ENCODE peak calls at places on chromosomes 11 and 22, in seven cellular contexts. One of them, this sample, is unnamed.

GRCh38 chr11:93543292-93543977 is at the start of gene SMCO4:
- DNase-seq in HepG2: peak
- DNase-seq in SK-N-SH: peak
- DNase-seq in K562: peak
- DNase-seq in GM12878: no peak
- DNase-seq in H1: peak
- DNase-seq in GM12891: peak
- DNase-seq in this sample: peak

GRCh38 chr11:73995247-73995646 is 12.6 kb upstream of the UCP2 start:
- DNase-seq in GM12891: no peak
- DNase-seq in GM12878: no peak
- DNase-seq in K562: no peak
- DNase-seq in H1: no peak
- DNase-seq in HepG2: no peak
- DNase-seq in SK-N-SH: no peak
- DNase-seq in this sample: no peak

GRCh38 chr22:26681395-26681821 is 24.0 kb downstream of the MIAT start:
- DNase-seq in HepG2: no peak
- DNase-seq in GM12878: no peak
- DNase-seq in H1: no peak
- DNase-seq in K562: no peak
- DNase-seq in SK-N-SH: no peak
- DNase-seq in GM12891: no peak
- DNase-seq in this sample: no peak

GRCh38 chr11:11155962-11156815 is 196.9 kb downstream of the CSNK2A3 start:
- DNase-seq in SK-N-SH: peak
- DNase-seq in H1: peak
- DNase-seq in GM12891: peak
- DNase-seq in HepG2: no peak
- DNase-seq in K562: peak
- DNase-seq in GM12878: no peak
- DNase-seq in this sample: peak

GRCh38 chr11:13666708-13667107 is 1.8 kb upstream of the FAR1 start:
- DNase-seq in K562: no peak
- DNase-seq in H1: no peak
- DNase-seq in SK-N-SH: no peak
- DNase-seq in HepG2: no peak
- DNase-seq in GM12878: no peak
- DNase-seq in GM12891: no peak
- DNase-seq in this sample: no peak

GRCh38 chr11:77082838-77083552 is 16.2 kb downstream of the CAPN5 start:
- DNase-seq in K562: no peak
- DNase-seq in H1: no peak
- DNase-seq in HepG2: no peak
- DNase-seq in GM12891: no peak
- DNase-seq in GM12878: no peak
- DNase-seq in SK-N-SH: peak
- DNase-seq in this sample: no peak

GRCh38 chr22:22397292-22397870 is 111.2 kb downstream of the ZNF280B start:
- DNase-seq in H1: no peak
- DNase-seq in GM12891: no peak
- DNase-seq in HepG2: peak
- DNase-seq in GM12878: no peak
- DNase-seq in K562: peak
- DNase-seq in SK-N-SH: no peak
- DNase-seq in this sample: no peak

GRCh38 chr11:35491231-35491871 is 34.1 kb downstream of the PAMR1 start:
- DNase-seq in H1: no peak
- DNase-seq in SK-N-SH: no peak
- DNase-seq in HepG2: no peak
- DNase-seq in K562: no peak
- DNase-seq in GM12878: no peak
- DNase-seq in GM12891: no peak
- DNase-seq in this sample: no peak

GRCh38 chr22:22554324-22555284 is 4.5 kb downstream of the PRAME start:
- DNase-seq in H1: no peak
- DNase-seq in GM12878: no peak
- DNase-seq in K562: peak
- DNase-seq in HepG2: no peak
- DNase-seq in GM12891: no peak
- DNase-seq in SK-N-SH: no peak
- DNase-seq in this sample: no peak

GRCh38 chr22:33923660-33924246 is 3.5 kb upstream of the LARGE1 start:
- DNase-seq in SK-N-SH: peak
- DNase-seq in GM12878: no peak
- DNase-seq in GM12891: peak
- DNase-seq in H1: no peak
- DNase-seq in K562: peak
- DNase-seq in HepG2: peak
- DNase-seq in this sample: no peak

GRCh38 chr11:3609416-3610265 is 32.2 kb downstream of the ART5 start:
- DNase-seq in GM12878: no peak
- DNase-seq in H1: no peak
- DNase-seq in GM12891: no peak
- DNase-seq in SK-N-SH: peak
- DNase-seq in HepG2: peak
- DNase-seq in K562: peak
- DNase-seq in this sample: no peak

GRCh38 chr11:102783016-102783415 is 2.6 kb upstream of the MMP10 start:
- DNase-seq in SK-N-SH: no peak
- DNase-seq in K562: no peak
- DNase-seq in HepG2: no peak
- DNase-seq in H1: no peak
- DNase-seq in GM12891: no peak
- DNase-seq in GM12878: no peak
- DNase-seq in this sample: no peak

GRCh38 chr11:75031771-75032549 is 43.2 kb downstream of the NEU3 start:
- DNase-seq in GM12878: no peak
- DNase-seq in SK-N-SH: peak
- DNase-seq in GM12891: peak
- DNase-seq in H1: peak
- DNase-seq in K562: peak
- DNase-seq in HepG2: peak
- DNase-seq in this sample: peak

GRCh38 chr11:74877132-74877531 is 71.8 kb downstream of the XRRA1 start:
- DNase-seq in K562: peak
- DNase-seq in GM12891: no peak
- DNase-seq in SK-N-SH: no peak
- DNase-seq in GM12878: no peak
- DNase-seq in HepG2: no peak
- DNase-seq in H1: no peak
- DNase-seq in this sample: no peak

GRCh38 chr11:33706961-33707360 is 6.3 kb upstream of the C11orf91 start:
- DNase-seq in H1: no peak
- DNase-seq in K562: no peak
- DNase-seq in GM12878: no peak
- DNase-seq in SK-N-SH: no peak
- DNase-seq in HepG2: no peak
- DNase-seq in GM12891: no peak
- DNase-seq in this sample: no peak

GRCh38 chr11:86458294-86459001 is 83.8 kb downstream of the CCDC81 start:
- DNase-seq in K562: no peak
- DNase-seq in SK-N-SH: no peak
- DNase-seq in GM12891: no peak
- DNase-seq in HepG2: no peak
- DNase-seq in H1: no peak
- DNase-seq in GM12878: no peak
- DNase-seq in this sample: no peak

GRCh38 chr11:86459682-86460460 is 85.2 kb downstream of the CCDC81 start:
- DNase-seq in HepG2: peak
- DNase-seq in SK-N-SH: peak
- DNase-seq in GM12891: no peak
- DNase-seq in K562: no peak
- DNase-seq in H1: peak
- DNase-seq in GM12878: no peak
- DNase-seq in this sample: no peak

GRCh38 chr11:86459002-86459385 is 84.3 kb downstream of the CCDC81 start:
- DNase-seq in SK-N-SH: no peak
- DNase-seq in H1: no peak
- DNase-seq in K562: no peak
- DNase-seq in GM12891: no peak
- DNase-seq in GM12878: no peak
- DNase-seq in HepG2: no peak
- DNase-seq in this sample: no peak

GRCh38 chr11:86461892-86462291 is 87.2 kb downstream of the CCDC81 start:
- DNase-seq in SK-N-SH: no peak
- DNase-seq in GM12878: no peak
- DNase-seq in K562: no peak
- DNase-seq in HepG2: no peak
- DNase-seq in GM12891: no peak
- DNase-seq in H1: no peak
- DNase-seq in this sample: no peak

GRCh38 chr11:86460461-86461404 is 86.0 kb downstream of the CCDC81 start:
- DNase-seq in GM12891: no peak
- DNase-seq in H1: no peak
- DNase-seq in SK-N-SH: no peak
- DNase-seq in K562: no peak
- DNase-seq in GM12878: no peak
- DNase-seq in HepG2: no peak
- DNase-seq in this sample: no peak
- TF ChIP-seq POLR2AphosphoS5 in GM12891: no peak
- TF ChIP-seq POLR2AphosphoS5 in H1: no peak
- TF ChIP-seq POLR2AphosphoS5 in SK-N-SH: no peak
- TF ChIP-seq POLR2AphosphoS5 in K562: no peak
- TF ChIP-seq POLR2AphosphoS5 in GM12878: no peak
- TF ChIP-seq POLR2AphosphoS5 in HepG2: no peak
- TF ChIP-seq POLR2AphosphoS5 in this sample: no peak

GRCh38 chr22:19890502-19891349 is 36.1 kb upstream of the GNB1L start:
- DNase-seq in HepG2: no peak
- DNase-seq in GM12878: no peak
- DNase-seq in K562: no peak
- DNase-seq in H1: no peak
- DNase-seq in GM12891: no peak
- DNase-seq in SK-N-SH: peak
- DNase-seq in this sample: no peak

GRCh38 chr22:19888131-19888746 is 33.6 kb upstream of the GNB1L start:
- DNase-seq in K562: no peak
- DNase-seq in GM12891: no peak
- DNase-seq in GM12878: no peak
- DNase-seq in H1: no peak
- DNase-seq in SK-N-SH: no peak
- DNase-seq in HepG2: no peak
- DNase-seq in this sample: no peak

GRCh38 chr22:19892249-19892879 is 37.7 kb upstream of the GNB1L start:
- DNase-seq in SK-N-SH: peak
- DNase-seq in H1: no peak
- DNase-seq in HepG2: peak
- DNase-seq in K562: peak
- DNase-seq in GM12891: peak
- DNase-seq in GM12878: no peak
- DNase-seq in this sample: peak

GRCh38 chr22:19891350-19892248 is 36.9 kb upstream of the GNB1L start:
- DNase-seq in HepG2: peak
- DNase-seq in K562: peak
- DNase-seq in GM12878: no peak
- DNase-seq in GM12891: peak
- DNase-seq in SK-N-SH: peak
- DNase-seq in H1: peak
- DNase-seq in this sample: peak

DNA sequence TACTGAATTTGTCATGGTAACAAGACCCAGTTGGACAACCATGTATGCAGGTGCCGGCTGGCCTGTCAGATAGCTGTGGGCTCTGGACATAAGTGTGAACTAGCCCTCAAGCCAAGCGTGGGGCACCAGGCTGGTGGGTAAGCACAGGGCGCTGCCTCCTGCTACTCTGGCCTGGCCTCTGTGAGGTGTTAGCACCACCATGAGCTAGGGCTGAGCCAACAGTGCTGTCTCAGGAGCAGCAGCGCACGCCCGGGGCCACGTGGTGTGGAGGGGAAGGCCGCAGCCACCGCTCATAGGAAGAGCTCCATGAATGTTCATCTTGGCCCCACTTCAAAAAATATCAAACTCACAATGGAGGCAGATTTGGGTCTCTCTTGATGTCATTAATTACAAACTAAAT is 35.3 kb upstream of the GNB1L start:
- DNase-seq in GM12891: no peak
- DNase-seq in SK-N-SH: no peak
- DNase-seq in H1: no peak
- DNase-seq in HepG2: no peak
- DNase-seq in K562: no peak
- DNase-seq in GM12878: no peak
- DNase-seq in this sample: no peak
- TF ChIP-seq TAF1 in GM12891: no peak
- TF ChIP-seq TAF1 in SK-N-SH: no peak
- TF ChIP-seq TAF1 in H1: no peak
- TF ChIP-seq TAF1 in HepG2: no peak
- TF ChIP-seq TAF1 in K562: no peak
- TF ChIP-seq TAF1 in GM12878: no peak
- TF ChIP-seq TAF1 in this sample: no peak

GRCh38 chr11:40290031-40290650 is 1169.3 kb downstream of the LRRC4C start:
- DNase-seq in HepG2: no peak
- DNase-seq in H1: no peak
- DNase-seq in GM12878: no peak
- DNase-seq in K562: no peak
- DNase-seq in SK-N-SH: no peak
- DNase-seq in GM12891: no peak
- DNase-seq in this sample: no peak
- TF ChIP-seq POLR2AphosphoS5 in HepG2: no peak
- TF ChIP-seq POLR2AphosphoS5 in H1: no peak
- TF ChIP-seq POLR2AphosphoS5 in GM12878: no peak
- TF ChIP-seq POLR2AphosphoS5 in K562: no peak
- TF ChIP-seq POLR2AphosphoS5 in SK-N-SH: no peak
- TF ChIP-seq POLR2AphosphoS5 in GM12891: no peak
- TF ChIP-seq POLR2AphosphoS5 in this sample: no peak

DNA sequence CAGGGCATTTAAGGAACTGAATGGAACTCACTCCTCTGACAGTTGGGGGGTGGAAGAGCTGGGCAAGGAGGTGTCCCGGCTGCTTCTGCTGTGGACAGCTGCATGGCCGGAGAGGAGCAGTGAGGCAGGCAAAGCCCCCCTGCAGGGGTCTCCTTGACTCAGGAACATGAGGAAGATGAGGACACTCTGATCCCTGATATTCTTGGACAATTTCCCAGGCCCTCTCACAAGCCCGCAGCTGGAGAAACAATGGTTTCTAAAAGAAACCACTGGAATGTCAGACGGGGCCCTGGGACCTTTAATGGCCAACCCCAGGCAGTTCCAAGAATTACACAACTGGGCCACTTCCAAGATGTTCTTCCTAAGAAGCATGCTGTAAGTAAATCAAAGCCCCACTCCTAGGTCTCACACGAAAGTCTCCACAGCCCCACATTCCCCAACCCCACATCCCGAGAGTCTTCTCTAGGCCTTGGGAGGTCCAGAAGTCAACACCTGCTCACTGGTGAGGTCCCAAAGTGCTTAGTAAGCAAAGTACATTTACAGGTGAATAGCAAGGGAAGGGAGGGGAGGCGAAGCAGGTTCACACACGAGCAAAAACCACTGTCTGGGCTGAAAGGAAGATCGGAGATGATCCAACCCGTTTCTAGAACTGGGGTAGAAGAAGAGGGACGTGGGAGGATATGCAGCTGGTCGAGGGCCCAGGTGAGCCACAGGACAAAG is 1.0 kb upstream of the CCDC86 start:
- DNase-seq in SK-N-SH: no peak
- DNase-seq in HepG2: no peak
- DNase-seq in GM12878: no peak
- DNase-seq in K562: no peak
- DNase-seq in GM12891: no peak
- DNase-seq in H1: no peak
- DNase-seq in this sample: no peak
- TF ChIP-seq TAF1 in SK-N-SH: no peak
- TF ChIP-seq TAF1 in HepG2: no peak
- TF ChIP-seq TAF1 in GM12878: no peak
- TF ChIP-seq TAF1 in K562: no peak
- TF ChIP-seq TAF1 in GM12891: no peak
- TF ChIP-seq TAF1 in H1: no peak
- TF ChIP-seq TAF1 in this sample: no peak

This sample was measured in GM12892.